ENCODE peak calls at places on chromosome 7, in ten cellular contexts. I, M, B, Y, E, N, Z, K, A and P are unnamed samples.

GRCh38 chr7:8147004-8147403 is 115.0 kb downstream of the ICA1 start:
- DNase-seq in I (no peak), M (no peak), B (no peak), Y (peak), E (no peak), N (peak), Z (no peak), K (no peak), A (no peak), P (no peak)

GRCh38 chr7:96675548-96675947 is 34.1 kb downstream of the SEM1 start:
- DNase-seq in I (peak), M (no peak), B (peak), Y (no peak), E (no peak), N (no peak), Z (no peak), K (no peak), A (no peak), P (no peak)

GRCh38 chr7:155258233-155258575 is 39.5 kb upstream of the INSIG1 start:
- DNase-seq in I (no peak), M (peak), B (no peak), Y (peak), E (peak), N (no peak), Z (no peak), K (peak), A (no peak), P (peak)

GRCh38 chr7:37046680-37047079 is 322.4 kb upstream of the AOAH start:
- DNase-seq in I (no peak), M (no peak), B (no peak), Y (no peak), E (no peak), N (peak), Z (no peak), K (no peak), A (no peak), P (no peak)

GRCh38 chr7:128831178-128831993 is 1.2 kb downstream of the FLNC start:
- DNase-seq in I (peak), M (peak), B (peak), Y (peak), E (no peak), N (peak), Z (no peak), K (no peak), A (peak), P (peak)

GRCh38 chr7:98418636-98419315 is 17.9 kb upstream of the BAIAP2L1 start:
- DNase-seq in I (no peak), M (peak), B (no peak), Y (no peak), E (peak), N (no peak), Z (no peak), K (peak), A (no peak), P (peak)

GRCh38 chr7:71925663-71926062 is 486.5 kb downstream of the CALN1 start:
- DNase-seq in I (no peak), M (no peak), B (no peak), Y (no peak), E (no peak), N (peak), Z (no peak), K (no peak), A (no peak), P (no peak)

GRCh38 chr7:37079420-37079819 is 355.1 kb upstream of the AOAH start:
- DNase-seq in I (no peak), M (no peak), B (no peak), Y (no peak), E (no peak), N (no peak), Z (no peak), K (no peak), A (no peak), P (no peak)

GRCh38 chr7:33107136-33108066 is 1.8 kb downstream of the RP9 start:
- DNase-seq in I (peak), M (peak), B (peak), Y (no peak), E (peak), N (peak), Z (no peak), K (no peak), A (peak), P (peak)

GRCh38 chr7:100109521-100110163 is 8.2 kb downstream of the AP4M1 start:
- DNase-seq in I (no peak), M (no peak), B (no peak), Y (no peak), E (no peak), N (no peak), Z (no peak), K (no peak), A (no peak), P (no peak)
- TF ChIP-seq CTCF in I (no peak), M (peak), B (peak), Y (no peak), E (no peak), N (peak), Z (no peak), K (peak), A (no peak), P (no peak)

GRCh38 chr7:105876091-105876963 is at the start of gene ATXN7L1:
- DNase-seq in I (peak), M (peak), B (peak), Y (peak), E (peak), N (peak), Z (peak), K (peak), A (peak), P (peak)
- TF ChIP-seq CTCF in I (peak), M (peak), B (peak), Y (peak), E (peak), N (peak), Z (peak), K (no peak), A (peak), P (peak)

DNA sequence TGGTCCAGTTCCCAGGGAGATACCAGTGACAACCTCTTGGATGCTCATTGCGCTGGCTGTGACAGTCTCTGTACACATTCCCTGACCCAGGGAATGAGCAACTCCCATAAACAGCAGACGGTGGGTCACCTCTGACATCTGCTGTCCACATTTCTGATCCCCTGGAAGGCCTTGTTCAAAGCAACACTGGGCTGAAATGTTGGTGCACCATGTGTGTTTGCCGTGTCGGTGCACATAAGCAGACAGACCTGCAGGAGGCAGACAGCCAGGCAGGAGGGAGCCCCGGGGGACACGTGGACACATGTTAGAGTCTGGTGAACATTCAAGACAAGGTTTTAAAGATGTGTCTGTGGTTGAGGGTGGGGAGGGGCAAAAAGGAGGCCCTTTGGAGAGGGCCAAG is 254.9 kb downstream of the PLXNA4 start:
- DNase-seq in I (peak), M (no peak), B (peak), Y (no peak), E (no peak), N (peak), Z (no peak), K (peak), A (no peak), P (no peak)
- TF ChIP-seq CTCF in I (peak), M (no peak), B (peak), Y (no peak), E (no peak), N (no peak), Z (no peak), K (peak), A (no peak), P (no peak)

GRCh38 chr7:23072916-23073315 is 32.7 kb upstream of the KLHL7 start:
- DNase-seq in I (no peak), M (no peak), B (no peak), Y (no peak), E (no peak), N (peak), Z (no peak), K (no peak), A (no peak), P (no peak)

GRCh38 chr7:23076774-23077173 is 28.8 kb upstream of the KLHL7 start:
- DNase-seq in I (no peak), M (no peak), B (no peak), Y (no peak), E (no peak), N (no peak), Z (no peak), K (no peak), A (no peak), P (no peak)

GRCh38 chr7:23075571-23075970 is 30.0 kb upstream of the KLHL7 start:
- DNase-seq in I (no peak), M (no peak), B (no peak), Y (no peak), E (no peak), N (no peak), Z (no peak), K (no peak), A (no peak), P (no peak)

GRCh38 chr7:23074443-23075244 is 30.9 kb upstream of the KLHL7 start:
- DNase-seq in I (no peak), M (peak), B (no peak), Y (no peak), E (no peak), N (no peak), Z (no peak), K (no peak), A (no peak), P (no peak)

DNA sequence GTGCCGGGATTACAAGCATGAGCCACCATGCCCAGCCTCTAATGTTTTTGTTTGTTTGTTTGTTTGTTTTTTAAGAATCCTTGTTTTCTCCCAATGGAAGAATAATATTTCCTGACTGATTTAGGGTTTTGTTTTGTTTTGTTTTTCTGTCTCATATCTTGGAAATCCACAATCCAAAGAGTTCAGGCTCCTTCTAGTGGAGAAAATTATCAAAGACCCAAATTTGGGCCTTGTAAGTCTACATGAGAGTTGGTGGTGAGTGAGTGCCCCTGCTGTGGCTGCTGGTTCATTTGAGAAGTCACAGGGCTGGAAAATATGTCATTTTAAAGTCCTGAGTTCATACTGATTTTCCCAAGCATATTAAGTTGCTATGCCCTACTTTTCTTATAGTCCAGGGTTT is 33.5 kb upstream of the KLHL7 start:
- DNase-seq in I (no peak), M (peak), B (no peak), Y (no peak), E (no peak), N (peak), Z (no peak), K (no peak), A (no peak), P (no peak)
- TF ChIP-seq CTCF in I (no peak), M (peak), B (no peak), Y (no peak), E (peak), N (peak), Z (no peak), K (no peak), A (no peak), P (peak)

GRCh38 chr7:1925349-1925748 is 255.3 kb downstream of the ELFN1 start:
- DNase-seq in I (no peak), M (no peak), B (peak), Y (no peak), E (no peak), N (peak), Z (no peak), K (no peak), A (no peak), P (no peak)
- TF ChIP-seq CTCF in I (no peak), M (peak), B (peak), Y (no peak), E (no peak), N (peak), Z (no peak), K (no peak), A (no peak), P (no peak)